ENCODE peak calls at places on chromosomes 16 and 17, in five cellular contexts. G is CD8-positive, alpha-beta T cell; H is mesendoderm; X is mesenchymal stem cell; T is small intestine. M is an unnamed sample.
A peak's percentile ranks its signal among the peaks of the same experiment; 100 is the strongest.

GRCh38 chr16:67255553-67256030 is 6.8 kb downstream of the SLC9A5 start:
- DNase-seq in G (no peak), H (no peak), X (no peak), T (no peak), M (no peak)

GRCh38 chr16:30092373-30093010 is 768 bp upstream of the TBX6 start:
- DNase-seq in T (peak; percentile 54), H (peak; percentile 95), X (peak; percentile 88), G (peak; percentile 65), M (peak; percentile 81)

GRCh38 chr17:50266384-50267073 is 7.7 kb upstream of the TMEM92 start:
- DNase-seq in T (no peak), H (no peak), G (no peak), X (peak; percentile 55), M (no peak)

GRCh38 chr16:9258423-9259051 is 167.1 kb downstream of the HAPSTR1 start:
- DNase-seq in X (no peak), G (no peak), T (peak; percentile 56), H (peak; percentile 72), M (peak; percentile 68)

GRCh38 chr17:14308965-14309879 is 8.3 kb downstream of the HS3ST3B1 start:
- DNase-seq in X (peak; percentile 90), G (peak; percentile 92), T (peak; percentile 67), H (peak; percentile 99), M (peak; percentile 34)

GRCh38 chr16:50909831-50910697 is 168.2 kb downstream of the CYLD start:
- DNase-seq in G (no peak), X (no peak), H (no peak), T (no peak), M (no peak)

GRCh38 chr16:71255721-71256120 is 25.2 kb upstream of the HYDIN start:
- DNase-seq in X (no peak), G (no peak), T (no peak), H (no peak), M (no peak)

GRCh38 chr17:31515226-31515759 is 123.8 kb downstream of the RAB11FIP4 start:
- DNase-seq in G (no peak), T (no peak), X (no peak), H (no peak), M (no peak)

GRCh38 chr17:48012151-48012520 is 25.5 kb downstream of the COPZ2 start:
- DNase-seq in T (peak; percentile 18), H (peak; percentile 81), X (no peak), G (peak; percentile 67), M (peak; percentile 88)

GRCh38 chr17:8881606-8882005 is 14.1 kb upstream of the PIK3R6 start:
- DNase-seq in G (no peak), X (no peak), H (no peak), T (no peak), M (no peak)

GRCh38 chr17:71869833-71870545 is 250.8 kb upstream of the SOX9 start:
- DNase-seq in X (no peak), H (no peak), G (no peak), T (no peak), M (no peak)

GRCh38 chr16:67447508-67448076 is 16.7 kb downstream of the HSD11B2 start:
- DNase-seq in T (peak; percentile 84), G (peak; percentile 46), X (peak; percentile 55), H (no peak), M (peak; percentile 72)

GRCh38 chr17:81814748-81815645 is 11.0 kb downstream of the GCGR start:
- DNase-seq in X (no peak), T (no peak), G (no peak), H (no peak), M (no peak)

GRCh38 chr16:30122621-30123160 is 329 bp downstream of the MAPK3 start:
- DNase-seq in G (peak; percentile 21), T (peak; percentile 23), H (no peak), X (peak; percentile 18), M (peak; percentile 23)

GRCh38 chr17:35630530-35631148 is 43.5 kb downstream of the AP2B1 start:
- DNase-seq in G (no peak), H (peak; percentile 22), T (no peak), X (peak; percentile 65), M (no peak)

GRCh38 chr16:82045471-82046178 is 10.6 kb downstream of the HSD17B2 start:
- DNase-seq in T (no peak), G (no peak), X (no peak), H (no peak), M (no peak)

GRCh38 chr17:54172654-54173316 is 350.1 kb downstream of the KIF2B start:
- DNase-seq in G (no peak), X (peak; percentile 3), T (peak; percentile 62), H (peak; percentile 50), M (peak; percentile 45)

GRCh38 chr16:55487048-55487803 is 8.2 kb downstream of the MMP2 start:
- DNase-seq in T (no peak), H (no peak), X (peak; percentile 67), G (no peak), M (no peak)

DNA sequence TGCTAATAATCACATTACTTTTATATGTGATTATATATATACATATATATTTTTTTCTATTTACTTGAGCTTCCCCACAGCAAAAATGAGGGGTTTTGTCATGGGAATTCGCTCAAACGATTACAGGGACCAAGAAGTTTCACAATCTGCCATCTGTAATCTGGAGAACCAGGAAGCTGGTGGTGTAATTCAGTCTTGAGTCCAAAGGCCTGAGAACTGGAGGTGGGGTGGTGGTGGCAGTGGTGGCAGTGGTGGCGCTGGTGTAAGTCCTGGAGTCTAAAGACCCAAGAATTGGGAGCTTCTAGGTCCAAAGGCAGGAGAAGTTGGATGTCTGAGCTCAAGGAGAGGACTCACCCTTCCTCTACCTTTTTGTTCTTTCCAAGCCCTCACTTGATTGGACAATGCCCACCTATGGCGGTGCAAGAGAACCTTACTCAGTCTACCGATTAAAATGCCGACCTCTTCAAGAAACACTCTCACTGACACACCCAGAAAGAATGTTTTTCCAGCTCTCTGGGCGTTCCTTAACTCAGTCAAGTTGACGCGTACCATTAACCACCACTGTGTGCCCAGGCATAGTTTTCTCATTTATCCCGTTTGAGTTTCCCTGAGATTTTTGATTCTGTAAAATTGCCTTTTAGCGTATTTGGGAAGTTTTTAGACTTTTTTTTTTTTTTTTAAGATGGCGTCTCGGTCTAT is 31.9 kb downstream of the POLR2A start:
- DNase-seq in G (no peak), H (no peak), T (peak; percentile 96), X (no peak), M (no peak)
- H3K4me1 ChIP-seq in G (no peaks in the 10 kb centered on the region), H (no peaks in the 10 kb centered on the region), T (peaks cover 3% of the 10 kb centered on the region), X (no peaks in the 10 kb centered on the region), M (peaks cover 6% of the 10 kb centered on the region)

GRCh38 chr16:15034266-15035162 is 21.4 kb downstream of the NTAN1 start:
- DNase-seq in X (no peak), G (no peak), T (no peak), H (no peak), M (peak; percentile 56)

GRCh38 chr16:15031596-15031995 is 24.3 kb downstream of the NTAN1 start:
- DNase-seq in X (no peak), T (no peak), H (no peak), G (no peak), M (no peak)

GRCh38 chr16:15032547-15033308 is 23.1 kb downstream of the NTAN1 start:
- DNase-seq in T (no peak), X (peak; percentile 65), G (no peak), H (no peak), M (peak; percentile 53)

GRCh38 chr16:15035163-15035729 is 20.6 kb downstream of the NTAN1 start:
- DNase-seq in T (no peak), X (no peak), H (no peak), G (no peak), M (no peak)

GRCh38 chr16:15033309-15033707 is 22.6 kb downstream of the NTAN1 start:
- DNase-seq in H (no peak), X (no peak), T (no peak), G (no peak), M (no peak)
- H3K4me1 ChIP-seq in H (no peaks in the 10 kb centered on the region), X (peaks cover 15% of the 10 kb centered on the region), T (no peaks in the 10 kb centered on the region), G (peaks cover 21% of the 10 kb centered on the region), M (no peaks in the 10 kb centered on the region)

GRCh38 chr17:57603541-57603940 is 141.6 kb downstream of the CCDC182 start:
- DNase-seq in T (peak; percentile 18), H (no peak), X (no peak), G (no peak), M (no peak)

GRCh38 chr17:57600092-57600491 is 145.0 kb downstream of the CCDC182 start:
- DNase-seq in T (peak; percentile 45), G (peak; percentile 38), H (no peak), X (peak; percentile 16), M (no peak)

GRCh38 chr17:57599271-57600045 is 145.6 kb downstream of the CCDC182 start:
- DNase-seq in X (no peak), G (peak; percentile 38), T (no peak), H (no peak), M (no peak)

GRCh38 chr17:57602896-57603295 is 142.2 kb downstream of the CCDC182 start:
- DNase-seq in H (no peak), X (no peak), G (no peak), T (no peak), M (no peak)

GRCh38 chr17:57601328-57601727 is 143.8 kb downstream of the CCDC182 start:
- DNase-seq in T (no peak), X (peak; percentile 59), H (peak; percentile 55), G (peak; percentile 36), M (no peak)
- H3K4me1 ChIP-seq in T (peaks cover 10% of the 10 kb centered on the region), X (peaks cover 21% of the 10 kb centered on the region), H (no peaks in the 10 kb centered on the region), G (peaks cover 88% of the 10 kb centered on the region), M (peaks cover 27% of the 10 kb centered on the region)

GRCh38 chr17:75875940-75876189 is 2.5 kb downstream of the TRIM47 start:
- DNase-seq in X (no peak), H (no peak), T (no peak), G (no peak), M (no peak)

GRCh38 chr17:75876190-75876937 is 2.0 kb downstream of the TRIM47 start:
- DNase-seq in G (peak; percentile 84), T (peak; percentile 77), H (peak; percentile 74), X (peak; percentile 18), M (no peak)

GRCh38 chr17:75878174-75878998 is at the start of gene TRIM47:
- DNase-seq in G (no peak), X (peak; percentile 82), T (peak; percentile 49), H (peak; percentile 77), M (peak; percentile 47)

GRCh38 chr17:75877752-75878173 is 618 bp downstream of the TRIM47 start:
- DNase-seq in X (peak; percentile 82), T (peak; percentile 79), G (peak; percentile 73), H (peak; percentile 85), M (peak; percentile 78)

DNA sequence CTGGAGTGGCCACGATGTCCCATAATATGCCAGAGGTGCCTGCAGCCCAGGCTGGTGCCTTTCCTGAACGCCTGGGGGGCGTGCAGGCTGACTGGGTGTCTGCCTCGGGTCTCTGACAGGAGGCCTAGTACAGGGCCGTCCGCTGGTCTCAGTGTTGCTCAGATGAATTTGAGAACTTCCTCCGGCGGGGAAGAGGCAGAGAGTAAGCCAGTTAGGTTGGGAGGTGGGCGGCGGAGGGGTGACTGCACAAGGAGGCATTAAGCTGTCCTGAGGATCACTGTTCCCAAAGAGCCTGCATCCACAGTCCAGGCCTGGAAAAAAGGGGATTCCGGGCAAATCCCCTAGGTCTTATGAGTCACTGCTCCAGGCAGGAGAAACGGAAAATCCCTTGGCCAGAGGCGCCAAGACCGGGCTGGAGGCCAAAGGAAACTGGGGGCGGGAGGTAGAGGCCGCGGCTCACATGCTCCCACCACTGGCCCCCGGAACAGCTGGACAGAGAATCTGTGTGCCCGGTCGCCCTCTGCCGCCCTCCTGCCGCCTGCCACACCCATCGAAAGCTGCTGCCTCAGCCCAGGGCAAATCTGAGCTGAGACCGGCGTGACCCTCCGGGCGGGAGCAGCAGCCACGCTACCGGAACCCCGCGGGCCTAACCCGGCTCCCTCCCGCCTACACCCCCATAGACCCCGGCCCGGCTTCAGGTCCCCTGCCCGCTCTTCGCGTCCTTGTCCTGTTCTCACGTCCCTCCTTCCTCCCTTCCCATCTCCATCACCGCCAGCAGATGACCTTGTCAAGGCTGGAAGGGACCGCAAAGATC is 1.2 kb downstream of the TRIM47 start:
- DNase-seq in X (peak; percentile 99), H (peak; percentile 44), T (peak; percentile 46), G (no peak), M (no peak)
- H3K4me1 ChIP-seq in X (peaks cover 51% of the 10 kb centered on the region), H (no peaks in the 10 kb centered on the region), T (peaks cover 6% of the 10 kb centered on the region), G (peaks cover 43% of the 10 kb centered on the region), M (peaks cover 16% of the 10 kb centered on the region)

GRCh38 chr16:2476345-2476720 is 1.4 kb downstream of the TBC1D24 start:
- DNase-seq in T (no peak), X (no peak), G (no peak), H (no peak), M (no peak)
- H3K4me1 ChIP-seq in T (no peaks in the 10 kb centered on the region), X (peaks cover 34% of the 10 kb centered on the region), G (peaks cover 29% of the 10 kb centered on the region), H (no peaks in the 10 kb centered on the region), M (peaks cover 29% of the 10 kb centered on the region)

M was measured in A673.